ENCODE peak calls at places on chromosomes 13 and 19, in five cellular contexts. B, R, V, X and E are unnamed samples.

GRCh38 chr19:2289714-2290435 is 7.9 kb upstream of the PEAK3 start:
- DNase-seq in B (no peak), R (peak), V (no peak), X (peak), E (peak)

GRCh38 chr13:34039678-34040077 is 221.7 kb downstream of the RFC3 start:
- DNase-seq in B (no peak), R (no peak), V (no peak), X (no peak), E (no peak)

GRCh38 chr19:17424743-17425365 is 5.0 kb downstream of the MVB12A start:
- DNase-seq in B (no peak), R (no peak), V (peak), X (no peak), E (no peak)

GRCh38 chr19:5822181-5822844 is 17.2 kb downstream of the FUT6 start:
- DNase-seq in B (peak), R (no peak), V (no peak), X (no peak), E (no peak)

GRCh38 chr13:98672947-98673545 is 79.4 kb downstream of the SLC15A1 start:
- DNase-seq in B (no peak), R (peak), V (peak), X (peak), E (peak)

GRCh38 chr13:94704347-94705080 is 7.8 kb downstream of the SOX21 start:
- DNase-seq in B (no peak), R (no peak), V (no peak), X (no peak), E (no peak)

GRCh38 chr13:48976677-48977625 is 1.2 kb downstream of the FNDC3A start:
- DNase-seq in B (no peak), R (no peak), V (peak), X (no peak), E (no peak)

GRCh38 chr19:1000095-1000494 is at the start of gene GRIN3B:
- DNase-seq in B (peak), R (peak), V (peak), X (no peak), E (peak)

GRCh38 chr19:37012093-37012745 is 66.0 kb upstream of the ZNF420 start:
- DNase-seq in B (no peak), R (no peak), V (no peak), X (no peak), E (no peak)

GRCh38 chr13:28037399-28037798 is 48.9 kb upstream of the URAD start:
- DNase-seq in B (no peak), R (no peak), V (no peak), X (no peak), E (no peak)

GRCh38 chr13:42794572-42795275 is 13.3 kb downstream of the FAM216B start:
- DNase-seq in B (no peak), R (no peak), V (peak), X (no peak), E (no peak)

GRCh38 chr19:31784631-31785237 is 435.5 kb upstream of the TSHZ3 start:
- DNase-seq in B (no peak), R (no peak), V (no peak), X (no peak), E (no peak)

GRCh38 chr19:49338023-49338677 is 2.9 kb downstream of the CD37 start:
- DNase-seq in B (peak), R (peak), V (no peak), X (peak), E (peak)

GRCh38 chr19:16375157-16375935 is 50.7 kb downstream of the KLF2 start:
- DNase-seq in B (peak), R (no peak), V (no peak), X (peak), E (no peak)

GRCh38 chr13:39773833-39774232 is 118.4 kb downstream of the COG6 start:
- DNase-seq in B (no peak), R (no peak), V (peak), X (no peak), E (no peak)

GRCh38 chr13:36872621-36873020 is 47.4 kb downstream of the SMAD9 start:
- DNase-seq in B (no peak), R (no peak), V (no peak), X (no peak), E (no peak)

GRCh38 chr13:98853791-98854191 is 101.3 kb upstream of the SLC15A1 start:
- DNase-seq in B (no peak), R (no peak), V (peak), X (no peak), E (no peak)

GRCh38 chr19:7483720-7484201 is 5.1 kb downstream of the PEX11G start:
- DNase-seq in B (no peak), R (peak), V (no peak), X (no peak), E (peak)

GRCh38 chr19:17841810-17842662 is 5.7 kb downstream of the JAK3 start:
- DNase-seq in B (peak), R (peak), V (peak), X (peak), E (peak)

GRCh38 chr13:98938801-98939200 is 39.1 kb downstream of the DOCK9 start:
- DNase-seq in B (no peak), R (no peak), V (peak), X (no peak), E (no peak)

GRCh38 chr13:113916330-113916815 is 52.5 kb upstream of the GAS6 start:
- DNase-seq in B (no peak), R (no peak), V (no peak), X (no peak), E (no peak)

GRCh38 chr19:18716857-18717256 is 33.4 kb downstream of the CRTC1 start:
- DNase-seq in B (no peak), R (no peak), V (no peak), X (no peak), E (no peak)

GRCh38 chr13:46684287-46685001 is 112.5 kb downstream of the ESD start:
- DNase-seq in B (no peak), R (no peak), V (no peak), X (no peak), E (no peak)

GRCh38 chr13:113584870-113585671 is 518 bp downstream of the TFDP1 start:
- DNase-seq in B (peak), R (peak), V (no peak), X (peak), E (peak)

GRCh38 chr13:51122868-51123267 is 11.8 kb upstream of the C13orf42 start:
- DNase-seq in B (no peak), R (no peak), V (no peak), X (no peak), E (no peak)

GRCh38 chr19:58009666-58010301 is 7.2 kb upstream of the ZNF606 start:
- DNase-seq in B (peak), R (peak), V (peak), X (peak), E (peak)

GRCh38 chr13:107216046-107216715 is 648.2 kb upstream of the ARGLU1 start:
- DNase-seq in B (no peak), R (no peak), V (no peak), X (no peak), E (no peak)

GRCh38 chr19:50266896-50267295 is 62.3 kb downstream of the KCNC3 start:
- DNase-seq in B (no peak), R (peak), V (no peak), X (no peak), E (no peak)

GRCh38 chr19:4396949-4397783 is 3.2 kb downstream of the SH3GL1 start:
- DNase-seq in B (no peak), R (no peak), V (no peak), X (no peak), E (no peak)
- H3K4me3 ChIP-seq in B (no peak), R (no peak), V (no peak), X (no peak), E (no peak)

DNA sequence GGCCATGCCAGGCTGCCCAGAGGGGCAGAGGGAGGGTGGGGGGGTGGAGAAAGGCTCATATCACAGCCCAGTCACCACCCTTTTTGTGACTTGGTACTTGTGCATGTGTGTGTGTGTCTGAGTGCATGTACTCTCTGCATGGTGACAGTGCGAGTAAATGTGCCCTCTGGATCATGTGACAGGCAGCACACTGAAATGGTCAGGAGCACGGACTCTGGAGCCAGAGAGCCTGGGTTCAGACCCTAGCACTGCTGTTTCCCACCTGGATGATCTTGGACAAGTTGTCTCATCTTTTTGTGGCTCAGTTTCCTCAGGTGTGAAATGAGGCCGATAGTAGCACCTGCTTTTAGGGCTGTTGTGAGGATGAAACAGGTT is 2.0 kb downstream of the CIC start:
- DNase-seq in B (no peak), R (no peak), V (no peak), X (no peak), E (no peak)
- H3K4me3 ChIP-seq in B (peak), R (peak), V (peak), X (no peak), E (peak)

DNA sequence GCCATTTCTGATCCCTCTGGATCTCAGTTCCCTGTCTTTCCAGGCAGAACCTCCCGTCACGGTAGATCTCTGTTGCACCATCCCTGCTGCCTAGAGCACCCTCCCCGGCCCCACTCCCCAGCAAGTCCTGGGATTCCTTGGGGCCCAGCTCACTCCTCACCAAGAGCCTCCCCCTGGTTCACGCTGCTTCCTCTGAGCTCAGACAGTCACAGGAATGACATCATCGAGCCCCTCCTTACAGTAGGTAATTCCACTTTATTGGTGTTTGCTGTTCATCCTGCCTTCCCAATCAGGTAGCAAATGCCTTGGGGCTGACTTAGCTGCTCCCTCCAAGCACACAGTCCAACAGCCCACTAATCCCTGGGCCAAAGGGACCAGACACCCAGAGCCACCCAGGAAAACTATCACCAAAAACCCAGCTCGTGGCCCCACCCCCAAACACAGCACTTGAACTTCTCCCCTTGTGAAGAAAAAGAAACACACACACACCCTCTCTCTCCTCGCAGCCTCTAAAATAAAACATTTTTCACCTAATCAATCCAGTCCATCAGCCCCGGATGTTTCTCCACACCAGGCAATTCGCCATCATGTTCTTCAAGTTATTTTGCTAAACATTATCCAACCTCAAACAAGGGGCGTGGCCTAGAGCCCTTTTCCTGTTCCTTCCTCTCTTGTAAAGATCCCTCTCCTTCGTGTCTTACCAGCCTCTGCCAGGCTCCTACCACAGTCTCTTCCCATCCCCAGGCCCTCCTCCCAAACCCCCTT is 2.5 kb downstream of the NAPA start:
- DNase-seq in B (no peak), R (peak), V (no peak), X (no peak), E (no peak)
- H3K4me3 ChIP-seq in B (peak), R (no peak), V (no peak), X (no peak), E (peak)

GRCh38 chr13:109344552-109345157 is 441.7 kb downstream of the IRS2 start:
- DNase-seq in B (no peak), R (no peak), V (peak), X (no peak), E (no peak)
- H3K4me3 ChIP-seq in B (no peak), R (no peak), V (no peak), X (no peak), E (no peak)

DNA sequence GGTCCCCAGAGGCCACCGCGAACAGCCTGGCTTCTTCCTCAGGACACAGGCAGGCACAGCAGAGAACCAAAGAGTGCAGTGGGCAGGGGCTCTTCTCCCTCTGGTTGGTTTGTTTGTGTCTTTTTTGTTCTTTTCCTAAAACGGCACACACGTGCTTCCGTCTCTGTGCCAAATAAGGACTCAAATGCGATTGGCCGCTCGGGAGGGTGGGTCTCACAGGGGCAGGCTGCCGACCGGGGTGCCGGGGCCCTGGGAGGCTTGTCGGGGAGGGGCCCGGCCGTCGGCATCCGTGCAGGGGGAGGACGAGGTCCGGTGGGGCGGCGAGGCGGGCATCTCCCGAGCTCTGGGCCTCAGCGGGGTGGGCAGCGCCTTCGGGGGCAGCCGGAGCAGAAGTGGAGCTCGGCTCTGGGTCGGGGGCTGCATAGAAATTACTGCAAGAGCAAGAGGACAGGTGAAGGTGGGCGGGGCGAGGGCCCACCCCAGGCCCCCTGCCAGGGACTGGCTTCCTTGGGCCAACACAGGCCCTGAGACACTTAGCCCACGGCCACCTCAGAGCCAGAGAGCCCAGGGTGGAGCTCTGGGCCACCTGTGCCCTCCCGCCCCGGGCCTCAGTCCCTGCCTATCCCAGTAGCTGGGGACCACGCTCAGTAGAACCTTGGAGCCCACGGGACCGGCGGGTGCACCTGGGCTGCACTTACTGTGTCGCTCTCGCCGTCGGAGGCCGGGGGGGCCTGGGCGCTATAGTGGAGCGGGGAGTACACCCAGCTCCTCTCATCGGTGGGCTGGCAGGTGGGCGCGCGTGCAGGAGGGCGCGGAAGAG is 6.4 kb upstream of the CACTIN start:
- DNase-seq in B (no peak), R (no peak), V (no peak), X (no peak), E (no peak)
- H3K4me3 ChIP-seq in B (no peak), R (no peak), V (no peak), X (no peak), E (no peak)

GRCh38 chr19:40614595-40615411 is 13.6 kb downstream of the LTBP4 start:
- DNase-seq in B (no peak), R (peak), V (peak), X (peak), E (peak)
- H3K4me3 ChIP-seq in B (peak), R (peak), V (peak), X (no peak), E (peak)